ENCODE peak calls at places on chromosome 15, in seven cellular contexts. W is K562, R is HCT116, T is HepG2, B is GM12878, G is SK-N-SH, H is H1. P is an unnamed sample.

GRCh38 chr15:92714071-92714456 is 58.5 kb upstream of the FAM174B start:
- DNase-seq in W (no peak), R (no peak), T (no peak), B (no peak), G (peak; percentile 83), H (no peak), P (peak; percentile 57)

GRCh38 chr15:47718474-47719440 is 1.5 kb downstream of the SEMA6D start:
- DNase-seq in W (no peak), R (no peak), T (no peak), B (no peak), G (peak; percentile 56), H (no peak), P (peak; percentile 62)

GRCh38 chr15:22916606-22917350 is 63.4 kb downstream of the CYFIP1 start:
- DNase-seq in W (no peak), R (no peak), T (no peak), B (no peak), G (no peak), H (no peak), P (no peak)

GRCh38 chr15:29698030-29698701 is 124.1 kb downstream of the TJP1 start:
- DNase-seq in W (no peak), R (peak; percentile 68), T (peak; percentile 61), B (no peak), G (no peak), H (no peak), P (peak; percentile 90)

GRCh38 chr15:64521726-64522164 is 61.4 kb downstream of the ZNF609 start:
- DNase-seq in W (peak; percentile 50), R (peak; percentile 68), T (peak; percentile 78), B (no peak), G (peak; percentile 61), H (peak; percentile 36), P (no peak)

GRCh38 chr15:63994073-63994600 is 52.1 kb downstream of the DAPK2 start:
- DNase-seq in W (no peak), R (no peak), T (no peak), B (no peak), G (no peak), H (no peak), P (peak; percentile 15)

GRCh38 chr15:63277893-63278505 is 594 bp downstream of the APH1B start:
- DNase-seq in W (peak; percentile 16), R (no peak), T (no peak), B (no peak), G (no peak), H (no peak), P (peak; percentile 8)

GRCh38 chr15:69841046-69841828 is 256.5 kb downstream of the TLE3 start:
- DNase-seq in W (no peak), R (no peak), T (no peak), B (no peak), G (peak; percentile 83), H (no peak), P (no peak)

GRCh38 chr15:48297668-48298067 is 33.6 kb upstream of the DUT start:
- DNase-seq in W (no peak), R (no peak), T (no peak), B (no peak), G (no peak), H (no peak), P (no peak)

GRCh38 chr15:27675571-27675970 is 423.5 kb downstream of the OCA2 start:
- DNase-seq in W (no peak), R (no peak), T (no peak), B (no peak), G (no peak), H (no peak), P (no peak)

GRCh38 chr15:85314653-85315052 is 65.8 kb upstream of the AKAP13 start:
- DNase-seq in W (no peak), R (no peak), T (no peak), B (no peak), G (no peak), H (no peak), P (no peak)

GRCh38 chr15:89361451-89362202 is 27.0 kb upstream of the POLG start:
- DNase-seq in W (peak; percentile 71), R (no peak), T (peak; percentile 22), B (no peak), G (peak; percentile 72), H (no peak), P (peak; percentile 58)

GRCh38 chr15:33866101-33866737 is 102.1 kb upstream of the CHRM5 start:
- DNase-seq in W (no peak), R (no peak), T (no peak), B (no peak), G (no peak), H (no peak), P (peak; percentile 9)
- TF ChIP-seq POLR2AphosphoS5 in W (no peak), R (no peak), T (no peak), B (no peak), G (no peak), H (no peak), P (no peak)

GRCh38 chr15:95853350-95853749 is 477.1 kb upstream of the NR2F2 start:
- DNase-seq in W (no peak), R (no peak), T (no peak), B (no peak), G (no peak), H (no peak), P (peak; percentile 29)

GRCh38 chr15:95848126-95848525 is 482.4 kb upstream of the NR2F2 start:
- DNase-seq in W (no peak), R (no peak), T (no peak), B (no peak), G (no peak), H (no peak), P (peak; percentile 59)

GRCh38 chr15:95845862-95846515 is 484.5 kb upstream of the NR2F2 start:
- DNase-seq in W (peak; percentile 23), R (no peak), T (no peak), B (no peak), G (no peak), H (no peak), P (no peak)

GRCh38 chr15:95850837-95851236 is 479.7 kb upstream of the NR2F2 start:
- DNase-seq in W (no peak), R (peak; percentile 6), T (no peak), B (no peak), G (no peak), H (no peak), P (no peak)
- TF ChIP-seq CTCF in W (peak; percentile 21), R (peak; percentile 54), T (peak; percentile 25), B (no peak), G (peak; percentile 53), H (no peak), P (no peak)

GRCh38 chr15:31399544-31400171 is 73.0 kb downstream of the KLF13 start:
- DNase-seq in W (no peak), R (no peak), T (no peak), B (no peak), G (no peak), H (no peak), P (no peak)
- H3K9ac ChIP-seq in W (no peak overlapping the region), R (no peak overlapping the region), T (no peak overlapping the region), B (no peak overlapping the region), G (no peak overlapping the region), H (no peak overlapping the region), P (no peak overlapping the region)

GRCh38 chr15:40325188-40325587 is 1.7 kb downstream of the INAFM2 start:
- DNase-seq in W (no peak), R (no peak), T (no peak), B (no peak), G (no peak), H (no peak), P (peak; percentile 57)

GRCh38 chr15:40323953-40324937 is 753 bp downstream of the INAFM2 start:
- DNase-seq in W (peak; percentile 29), R (no peak), T (no peak), B (no peak), G (peak; percentile 78), H (no peak), P (peak; percentile 37)

GRCh38 chr15:40325700-40326099 is 2.2 kb downstream of the INAFM2 start:
- DNase-seq in W (no peak), R (no peak), T (no peak), B (no peak), G (no peak), H (no peak), P (no peak)

GRCh38 chr15:40322531-40323238 is 807 bp upstream of the INAFM2 start:
- DNase-seq in W (no peak), R (no peak), T (peak; percentile 53), B (no peak), G (no peak), H (no peak), P (no peak)

DNA sequence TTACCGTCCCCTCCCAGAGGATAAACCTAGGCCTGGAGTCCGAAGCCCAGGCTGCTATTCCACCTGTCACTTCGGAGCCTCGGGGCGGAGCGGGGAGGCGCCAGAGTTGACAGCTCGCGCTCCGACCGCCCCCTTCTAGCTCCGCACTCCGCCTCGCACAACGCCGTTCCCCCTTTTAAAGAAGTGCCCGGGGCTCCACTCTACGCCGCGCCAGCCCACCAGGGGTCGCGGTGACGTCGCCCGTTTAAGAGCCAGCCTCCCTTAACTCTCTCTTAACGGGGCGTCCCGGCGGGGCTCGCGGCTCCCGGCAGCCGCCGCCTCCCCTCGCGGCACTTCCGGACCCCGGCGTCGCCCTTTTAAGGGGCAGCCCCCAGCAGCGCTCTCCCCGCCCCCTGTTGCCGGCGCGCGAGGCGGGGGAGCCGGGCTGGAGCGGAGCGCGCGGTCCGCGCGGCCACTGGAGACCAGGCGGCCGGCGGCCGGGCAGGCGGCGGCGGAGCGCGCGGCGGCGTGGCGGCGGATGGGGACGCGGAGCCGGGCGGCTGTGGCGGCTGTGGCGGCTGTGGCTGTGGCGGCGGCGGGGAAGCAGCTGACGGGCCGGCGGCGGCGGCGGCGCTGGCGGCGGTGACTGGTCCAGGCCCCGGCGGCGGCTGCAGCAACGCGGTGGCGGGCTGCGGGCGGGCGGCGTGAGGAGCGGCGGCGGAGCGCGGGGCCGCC is at the start of gene INAFM2:
- DNase-seq in W (peak; percentile 96), R (peak; percentile 81), T (peak; percentile 89), B (peak; percentile 48), G (peak; percentile 98), H (peak; percentile 92), P (peak; percentile 98)
- TF ChIP-seq POLR2AphosphoS5 in W (no peak), R (no peak), T (no peak), B (no peak), G (no peak), H (no peak), P (peak; percentile 70)

GRCh38 chr15:56425976-56426375 is 39.0 kb downstream of the MNS1 start:
- DNase-seq in W (no peak), R (no peak), T (no peak), B (no peak), G (no peak), H (no peak), P (no peak)

GRCh38 chr15:56425276-56425675 is 39.7 kb downstream of the MNS1 start:
- DNase-seq in W (no peak), R (no peak), T (no peak), B (no peak), G (no peak), H (no peak), P (no peak)

GRCh38 chr15:56432304-56432703 is 32.6 kb downstream of the MNS1 start:
- DNase-seq in W (no peak), R (no peak), T (no peak), B (no peak), G (no peak), H (no peak), P (no peak)

GRCh38 chr15:56428821-56429458 is 36.0 kb downstream of the MNS1 start:
- DNase-seq in W (peak; percentile 21), R (peak; percentile 10), T (peak; percentile 32), B (peak; percentile 7), G (peak; percentile 21), H (no peak), P (peak; percentile 49)
- TF ChIP-seq CTCF in W (peak; percentile 45), R (peak; percentile 66), T (peak; percentile 67), B (peak; percentile 44), G (peak; percentile 70), H (peak; percentile 46), P (peak; percentile 17)

P was measured in endothelial cell of umbilical vein.